ENCODE peak calls at places on chromosomes 5 and 9, in four cellular contexts. V is gastrocnemius medialis, S is Panc1, O is heart right ventricle. U is an unnamed sample. For H3K4me1, the result is how much of the 10 kb centered on the place peaks cover.

GRCh38 chr9:21789541-21790037 is 12.8 kb upstream of the MTAP start:
- ATAC-seq in V (peak), S (peak), O (peak), U (peak)

GRCh38 chr5:168683247-168683926 is 104.2 kb upstream of the PANK3 start:
- ATAC-seq in V (no peak), S (no peak), O (no peak), U (no peak)

GRCh38 chr5:157689942-157690689 is 18.8 kb downstream of the C5orf52 start:
- ATAC-seq in V (no peak), S (no peak), O (no peak), U (no peak)

GRCh38 chr5:136115183-136115865 is 17.3 kb upstream of the SMAD5 start:
- ATAC-seq in V (no peak), S (no peak), O (no peak), U (no peak)

GRCh38 chr5:77087484-77088291 is 603 bp upstream of the ZBED3 start:
- ATAC-seq in V (no peak), S (no peak), O (peak), U (peak)

GRCh38 chr5:133698646-133699526 is 86.5 kb upstream of the FSTL4 start:
- ATAC-seq in V (no peak), S (no peak), O (no peak), U (no peak)

GRCh38 chr5:54455413-54456157 is at the start of gene HSPB3:
- ATAC-seq in V (peak), S (no peak), O (peak), U (peak)

GRCh38 chr9:126587187-126588185 is 26.2 kb upstream of the LMX1B start:
- ATAC-seq in V (peak), S (no peak), O (peak), U (peak)

GRCh38 chr5:107857785-107858184 is 187.0 kb upstream of the EFNA5 start:
- ATAC-seq in V (no peak), S (no peak), O (no peak), U (no peak)

GRCh38 chr5:170216262-170216864 is 16.4 kb upstream of the C5orf58 start:
- ATAC-seq in V (no peak), S (peak), O (no peak), U (peak)

GRCh38 chr5:94432499-94432898 is 185.9 kb downstream of the KIAA0825 start:
- ATAC-seq in V (peak), S (no peak), O (no peak), U (peak)

GRCh38 chr9:111068816-111069215 is 30.5 kb upstream of the LPAR1 start:
- ATAC-seq in V (peak), S (no peak), O (peak), U (peak)

GRCh38 chr5:113378081-113378480 is 56.7 kb downstream of the TSSK1B start:
- ATAC-seq in V (no peak), S (no peak), O (no peak), U (no peak)

GRCh38 chr5:57581222-57581621 is 98.6 kb upstream of the ACTBL2 start:
- ATAC-seq in V (no peak), S (no peak), O (no peak), U (no peak)

GRCh38 chr9:110911659-110912473 is 126.4 kb downstream of the LPAR1 start:
- ATAC-seq in V (peak), S (no peak), O (no peak), U (peak)

DNA sequence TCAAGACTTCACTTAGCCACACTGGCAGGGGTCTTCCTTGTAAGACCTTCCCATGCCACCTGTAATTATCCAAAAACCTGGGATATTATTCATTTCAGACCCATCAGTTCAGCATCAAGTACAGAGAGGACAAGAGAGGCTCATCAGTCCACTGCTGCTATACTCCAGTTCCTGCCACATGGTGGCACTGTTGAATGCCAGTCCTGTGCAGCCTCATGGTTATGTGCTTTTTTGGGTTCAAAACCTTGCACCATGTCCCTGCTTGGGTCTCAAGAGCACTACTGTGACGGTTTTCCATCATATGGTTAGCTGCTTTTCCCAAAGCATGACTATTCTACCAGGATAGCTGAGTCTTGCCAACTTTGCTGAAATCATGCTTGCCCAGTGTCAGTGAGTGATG is 8.5 kb downstream of the PTGS1 start:
- ATAC-seq in V (no peak), S (no peak), O (no peak), U (no peak)
- TF ChIP-seq CTCF in V (no peak), S (no peak), O (peak), U (no peak)

GRCh38 chr5:159814810-159815585 is 101.3 kb upstream of the ADRA1B start:
- ATAC-seq in V (no peak), S (no peak), O (no peak), U (no peak)

GRCh38 chr5:159820692-159821091 is 95.6 kb upstream of the ADRA1B start:
- ATAC-seq in V (no peak), S (no peak), O (no peak), U (no peak)

GRCh38 chr5:159819671-159820411 is 96.4 kb upstream of the ADRA1B start:
- ATAC-seq in V (peak), S (peak), O (peak), U (peak)

GRCh38 chr5:159814222-159814621 is 102.1 kb upstream of the ADRA1B start:
- ATAC-seq in V (no peak), S (no peak), O (no peak), U (no peak)

DNA sequence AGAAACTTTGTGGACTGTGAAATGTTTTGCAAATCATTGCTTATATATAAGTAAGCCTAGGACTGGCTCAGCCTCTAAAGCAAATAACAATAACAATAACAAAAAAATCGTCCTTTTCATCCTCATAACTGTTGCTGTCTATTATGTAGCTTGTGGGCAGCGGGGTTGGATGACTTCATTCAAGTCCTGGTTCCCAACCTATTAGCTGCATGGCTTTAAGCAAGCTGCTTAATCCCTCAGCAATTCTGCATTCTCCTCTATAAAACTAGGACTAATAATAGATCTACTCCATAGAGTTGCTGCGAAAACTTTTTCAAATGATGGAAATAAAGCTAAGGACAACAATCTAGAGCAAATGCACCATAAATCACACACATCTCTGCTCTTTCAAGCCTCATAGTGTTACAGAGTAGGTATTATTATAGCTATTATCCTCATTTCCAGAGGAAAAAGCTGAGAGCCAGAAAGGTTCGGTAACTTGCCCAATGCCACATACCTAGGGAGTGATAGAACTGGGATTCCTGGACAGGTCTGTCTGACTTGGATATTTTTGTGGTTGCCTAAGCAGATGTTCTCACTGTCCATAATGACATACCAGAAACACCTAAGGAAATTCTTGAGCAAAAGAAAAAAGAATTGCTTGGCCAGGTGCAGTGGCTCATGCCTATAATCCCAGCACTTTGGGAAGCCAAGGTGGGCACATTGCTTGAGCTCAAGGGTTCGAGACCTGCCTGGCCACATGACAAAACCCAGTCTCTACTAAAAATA is 98.8 kb upstream of the ADRA1B start:
- ATAC-seq in V (no peak), S (no peak), O (no peak), U (no peak)
- H3K27ac ChIP-seq in V (no peak), S (no peak), O (no peak), U (no peak)

DNA sequence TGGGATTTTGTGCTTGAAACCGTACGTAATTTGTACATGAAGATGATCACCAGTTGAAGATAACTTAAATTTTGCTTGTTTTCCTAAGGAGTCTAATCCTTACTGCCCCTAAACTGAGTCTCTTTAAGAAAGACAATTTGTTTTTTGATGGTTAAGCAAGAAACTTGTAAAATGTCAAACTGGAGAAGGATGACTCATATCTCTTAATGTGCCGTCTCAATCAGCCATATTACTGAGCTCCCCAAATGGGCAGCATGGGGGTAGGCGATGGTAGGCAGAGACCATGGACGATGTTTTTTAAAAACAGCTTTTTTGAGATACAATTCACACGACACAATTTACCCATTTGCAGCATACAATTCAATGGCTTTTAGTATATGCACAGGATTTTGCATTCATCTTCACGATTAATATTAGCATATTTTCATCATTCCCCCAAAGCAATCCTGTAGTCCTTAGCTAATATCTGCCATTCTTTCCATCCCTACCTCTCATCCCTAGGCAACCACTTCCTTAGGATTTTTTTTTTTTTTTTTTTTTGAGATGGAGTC is 14.3 kb downstream of the ARHGAP26 start:
- ATAC-seq in V (no peak), S (no peak), O (no peak), U (no peak)
- H3K4me1 ChIP-seq in V (under half), S (half or more), O (half or more), U (under half)

DNA sequence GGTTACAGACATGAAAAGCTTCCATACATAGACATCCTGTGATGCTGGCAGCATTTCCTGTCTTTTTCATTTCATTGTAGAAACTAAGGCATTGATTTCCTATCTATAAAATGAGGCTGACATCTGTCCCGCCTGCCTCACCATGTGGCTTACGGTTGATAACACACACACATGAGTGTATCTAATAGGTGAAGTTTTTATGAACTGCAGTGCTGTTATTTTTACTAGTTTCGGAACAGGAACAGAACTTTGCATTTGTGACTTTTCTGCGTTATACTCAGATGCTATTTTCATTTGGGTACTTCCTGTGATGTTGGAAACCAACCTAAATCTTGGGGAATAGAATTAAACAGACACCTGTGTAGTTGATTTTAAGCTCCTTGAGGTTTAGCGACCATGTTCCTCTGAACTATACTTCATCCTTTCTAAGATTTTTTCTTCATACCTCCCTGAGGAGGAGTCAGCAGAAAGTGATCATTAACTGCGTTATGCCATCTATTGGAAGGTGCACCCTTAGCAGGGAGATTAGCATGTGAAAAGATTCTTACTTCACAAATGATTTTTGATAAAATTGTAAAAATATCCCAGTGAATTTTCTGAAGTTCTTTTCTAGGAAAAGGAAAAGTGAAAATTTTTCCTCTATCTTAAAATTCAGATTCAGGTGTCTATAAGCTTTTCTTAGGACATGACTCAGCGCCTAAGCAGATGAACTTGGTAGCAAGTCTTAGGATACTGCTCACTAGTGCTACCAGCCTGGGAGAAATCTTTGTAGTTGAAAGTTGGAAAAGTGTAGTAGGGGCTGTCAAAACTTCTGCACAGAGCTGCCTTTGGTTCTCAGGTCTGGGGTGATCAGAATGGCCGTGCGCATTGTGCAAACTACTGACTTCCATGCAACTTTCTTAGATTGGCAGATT is 134.5 kb downstream of the TRIO start:
- ATAC-seq in V (peak), S (peak), O (no peak), U (no peak)
- TF ChIP-seq CTCF in V (no peak), S (peak), O (no peak), U (no peak)

DNA sequence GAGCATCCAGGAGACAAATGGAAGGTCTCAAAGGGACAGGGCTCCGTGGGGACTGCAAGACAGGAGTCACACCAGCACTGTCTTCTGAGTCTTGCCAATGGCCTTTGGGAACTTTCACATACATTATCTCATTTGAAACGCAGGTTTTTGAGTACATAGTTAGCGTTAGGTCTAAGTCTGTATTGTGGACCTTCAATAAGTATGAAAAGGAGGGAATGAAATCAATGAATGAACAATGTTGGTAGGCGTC is 442 bp upstream of the DCTN4 start:
- ATAC-seq in V (no peak), S (peak), O (no peak), U (no peak)
- H3K27ac ChIP-seq in V (peak), S (peak), O (peak), U (peak)